ENCODE peak calls at places on chromosomes 2 and 18, in seven cellular contexts. One of them, this sample, is unnamed.

GRCh38 chr2:8248623-8248957 is 433.3 kb upstream of the ID2 start:
- DNase-seq in K562: no peak
- DNase-seq in A549: no peak
- DNase-seq in GM12878: no peak
- DNase-seq in sigmoid colon: no peak
- DNase-seq in transverse colon: no peak
- DNase-seq in H1: no peak
- DNase-seq in this sample: no peak

GRCh38 chr2:147449323-147450080 is 395.3 kb upstream of the ACVR2A start:
- DNase-seq in K562: no peak
- DNase-seq in A549: no peak
- DNase-seq in GM12878: no peak
- DNase-seq in sigmoid colon: no peak
- DNase-seq in transverse colon: no peak
- DNase-seq in H1: no peak
- DNase-seq in this sample: peak; percentile 55

GRCh38 chr2:45763256-45763655 is 111.8 kb downstream of the PRKCE start:
- DNase-seq in K562: no peak
- DNase-seq in A549: no peak
- DNase-seq in GM12878: no peak
- DNase-seq in sigmoid colon: no peak
- DNase-seq in transverse colon: no peak
- DNase-seq in H1: no peak
- DNase-seq in this sample: no peak

GRCh38 chr2:112728029-112728362 is 7.2 kb downstream of the NT5DC4 start:
- DNase-seq in K562: peak; percentile 46
- DNase-seq in A549: no peak
- DNase-seq in GM12878: no peak
- DNase-seq in sigmoid colon: no peak
- DNase-seq in transverse colon: no peak
- DNase-seq in H1: no peak
- DNase-seq in this sample: no peak

GRCh38 chr2:236551843-236552542 is 17.6 kb upstream of the ACKR3 start:
- DNase-seq in K562: no peak
- DNase-seq in A549: no peak
- DNase-seq in GM12878: peak; percentile 70
- DNase-seq in sigmoid colon: no peak
- DNase-seq in transverse colon: no peak
- DNase-seq in H1: no peak
- DNase-seq in this sample: no peak

GRCh38 chr2:33378551-33379220 is 97.8 kb upstream of the RASGRP3 start:
- DNase-seq in K562: no peak
- DNase-seq in A549: no peak
- DNase-seq in GM12878: no peak
- DNase-seq in sigmoid colon: no peak
- DNase-seq in transverse colon: no peak
- DNase-seq in H1: no peak
- DNase-seq in this sample: no peak

GRCh38 chr2:13193075-13193474 is 476.3 kb downstream of the TRIB2 start:
- DNase-seq in K562: no peak
- DNase-seq in A549: no peak
- DNase-seq in GM12878: no peak
- DNase-seq in sigmoid colon: no peak
- DNase-seq in transverse colon: no peak
- DNase-seq in H1: no peak
- DNase-seq in this sample: no peak

GRCh38 chr2:159683804-159684203 is 28.5 kb upstream of the MARCHF7 start:
- DNase-seq in K562: no peak
- DNase-seq in A549: no peak
- DNase-seq in GM12878: no peak
- DNase-seq in sigmoid colon: no peak
- DNase-seq in transverse colon: no peak
- DNase-seq in H1: no peak
- DNase-seq in this sample: no peak

GRCh38 chr18:48003426-48004349 is 73.2 kb upstream of the SMAD2 start:
- DNase-seq in K562: no peak
- DNase-seq in A549: peak; percentile 60
- DNase-seq in GM12878: no peak
- DNase-seq in sigmoid colon: no peak
- DNase-seq in transverse colon: peak; percentile 66
- DNase-seq in H1: no peak
- DNase-seq in this sample: no peak

GRCh38 chr2:8729939-8730338 is 48.1 kb downstream of the ID2 start:
- DNase-seq in K562: no peak
- DNase-seq in A549: no peak
- DNase-seq in GM12878: no peak
- DNase-seq in sigmoid colon: no peak
- DNase-seq in transverse colon: no peak
- DNase-seq in H1: no peak
- DNase-seq in this sample: no peak

GRCh38 chr2:25844089-25844488 is 34.2 kb downstream of the ASXL2 start:
- DNase-seq in K562: no peak
- DNase-seq in A549: no peak
- DNase-seq in GM12878: no peak
- DNase-seq in sigmoid colon: no peak
- DNase-seq in transverse colon: no peak
- DNase-seq in H1: no peak
- DNase-seq in this sample: no peak

GRCh38 chr18:615773-616172 is 19.0 kb downstream of the CLUL1 start:
- DNase-seq in K562: no peak
- DNase-seq in A549: no peak
- DNase-seq in GM12878: no peak
- DNase-seq in sigmoid colon: peak; percentile 66
- DNase-seq in transverse colon: no peak
- DNase-seq in H1: no peak
- DNase-seq in this sample: no peak

GRCh38 chr2:40556739-40557138 is 104.8 kb upstream of the SLC8A1 start:
- DNase-seq in K562: no peak
- DNase-seq in A549: no peak
- DNase-seq in GM12878: no peak
- DNase-seq in sigmoid colon: no peak
- DNase-seq in transverse colon: no peak
- DNase-seq in H1: no peak
- DNase-seq in this sample: no peak

GRCh38 chr18:49843778-49844625 is 30.7 kb upstream of the ACAA2 start:
- DNase-seq in K562: no peak
- DNase-seq in A549: no peak
- DNase-seq in GM12878: no peak
- DNase-seq in sigmoid colon: no peak
- DNase-seq in transverse colon: no peak
- DNase-seq in H1: no peak
- DNase-seq in this sample: no peak

GRCh38 chr2:161219213-161219612 is 59.0 kb downstream of the TANK start:
- DNase-seq in K562: no peak
- DNase-seq in A549: no peak
- DNase-seq in GM12878: no peak
- DNase-seq in sigmoid colon: no peak
- DNase-seq in transverse colon: no peak
- DNase-seq in H1: no peak
- DNase-seq in this sample: no peak

GRCh38 chr2:59734743-59735142 is 818.7 kb downstream of the BCL11A start:
- DNase-seq in K562: no peak
- DNase-seq in A549: no peak
- DNase-seq in GM12878: no peak
- DNase-seq in sigmoid colon: no peak
- DNase-seq in transverse colon: no peak
- DNase-seq in H1: no peak
- DNase-seq in this sample: no peak

GRCh38 chr2:3130889-3131635 is 246.6 kb downstream of the EIPR1 start:
- DNase-seq in K562: no peak
- DNase-seq in A549: no peak
- DNase-seq in GM12878: no peak
- DNase-seq in sigmoid colon: no peak
- DNase-seq in transverse colon: no peak
- DNase-seq in H1: no peak
- DNase-seq in this sample: no peak

GRCh38 chr2:239273280-239274234 is 127.3 kb downstream of the HDAC4 start:
- DNase-seq in K562: no peak
- DNase-seq in A549: no peak
- DNase-seq in GM12878: no peak
- DNase-seq in sigmoid colon: no peak
- DNase-seq in transverse colon: peak; percentile 25
- DNase-seq in H1: no peak
- DNase-seq in this sample: no peak

GRCh38 chr2:27992787-27993747 is 102.5 kb downstream of the BABAM2 start:
- DNase-seq in K562: no peak
- DNase-seq in A549: peak; percentile 68
- DNase-seq in GM12878: no peak
- DNase-seq in sigmoid colon: no peak
- DNase-seq in transverse colon: no peak
- DNase-seq in H1: no peak
- DNase-seq in this sample: no peak

GRCh38 chr2:190718652-190719526 is 70.0 kb downstream of the NAB1 start:
- DNase-seq in K562: no peak
- DNase-seq in A549: peak; percentile 55
- DNase-seq in GM12878: peak; percentile 68
- DNase-seq in sigmoid colon: no peak
- DNase-seq in transverse colon: peak; percentile 13
- DNase-seq in H1: peak; percentile 29
- DNase-seq in this sample: peak; percentile 19
- TF ChIP-seq EP300 in K562: no peak
- TF ChIP-seq EP300 in A549: no peak
- TF ChIP-seq EP300 in GM12878: peak; percentile 75
- TF ChIP-seq EP300 in sigmoid colon: no peak
- TF ChIP-seq EP300 in transverse colon: no peak
- TF ChIP-seq EP300 in H1: no peak
- TF ChIP-seq EP300 in this sample: no peak

GRCh38 chr2:233386382-233387041 is 32.2 kb downstream of the DGKD start:
- DNase-seq in K562: no peak
- DNase-seq in A549: peak; percentile 38
- DNase-seq in GM12878: no peak
- DNase-seq in sigmoid colon: no peak
- DNase-seq in transverse colon: no peak
- DNase-seq in H1: no peak
- DNase-seq in this sample: no peak

GRCh38 chr2:233389601-233390125 is 35.4 kb downstream of the DGKD start:
- DNase-seq in K562: no peak
- DNase-seq in A549: no peak
- DNase-seq in GM12878: no peak
- DNase-seq in sigmoid colon: no peak
- DNase-seq in transverse colon: no peak
- DNase-seq in H1: no peak
- DNase-seq in this sample: no peak

GRCh38 chr2:233387225-233387624 is 32.9 kb downstream of the DGKD start:
- DNase-seq in K562: no peak
- DNase-seq in A549: no peak
- DNase-seq in GM12878: no peak
- DNase-seq in sigmoid colon: peak; percentile 78
- DNase-seq in transverse colon: no peak
- DNase-seq in H1: no peak
- DNase-seq in this sample: no peak

GRCh38 chr2:233385489-233386044 is 31.3 kb downstream of the DGKD start:
- DNase-seq in K562: no peak
- DNase-seq in A549: no peak
- DNase-seq in GM12878: peak; percentile 63
- DNase-seq in sigmoid colon: no peak
- DNase-seq in transverse colon: no peak
- DNase-seq in H1: no peak
- DNase-seq in this sample: no peak

DNA sequence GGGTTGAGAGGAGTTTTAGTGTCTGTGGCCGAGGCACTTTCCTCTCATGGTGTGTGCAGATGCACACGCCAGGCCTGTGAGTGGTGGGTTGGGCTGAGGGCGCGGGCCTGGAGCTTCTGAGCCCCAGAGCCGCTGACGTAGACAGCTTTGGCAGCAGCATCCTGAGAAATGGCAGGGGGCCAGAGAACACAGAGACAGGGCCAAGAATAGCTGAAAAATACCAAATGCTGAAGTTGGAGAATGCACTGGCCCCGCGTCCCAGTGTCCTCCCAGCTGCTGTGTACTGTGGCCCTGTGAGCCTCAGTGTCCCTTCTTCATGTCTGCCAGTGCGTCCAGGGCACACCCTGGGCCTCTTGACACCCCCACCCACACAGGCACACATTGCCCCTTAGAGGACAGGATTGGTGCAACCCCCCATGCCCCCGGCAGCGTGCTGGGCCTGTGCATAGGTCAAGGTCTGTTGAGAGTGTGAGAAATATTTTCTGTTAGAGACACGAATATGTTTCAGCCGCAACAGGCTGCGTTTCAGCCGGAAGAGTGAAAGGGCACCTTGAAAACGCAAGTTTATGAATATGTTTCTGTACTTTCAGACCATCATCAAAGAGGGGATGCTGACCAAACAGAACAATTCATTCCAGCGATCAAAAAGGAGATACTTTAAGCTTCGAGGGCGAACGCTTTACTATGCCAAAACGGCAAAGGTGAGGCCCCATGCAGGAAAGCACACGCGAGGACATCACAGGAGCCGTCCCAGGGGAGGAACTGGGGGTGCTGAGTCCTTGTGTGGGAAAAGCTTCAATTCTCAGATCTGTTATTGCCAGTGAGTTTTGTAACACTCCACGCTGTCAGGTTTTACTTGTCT is 33.6 kb downstream of the DGKD start:
- DNase-seq in K562: no peak
- DNase-seq in A549: peak; percentile 66
- DNase-seq in GM12878: no peak
- DNase-seq in sigmoid colon: peak; percentile 97
- DNase-seq in transverse colon: peak; percentile 75
- DNase-seq in H1: no peak
- DNase-seq in this sample: peak; percentile 97
- TF ChIP-seq POLR2A in K562: no peak
- TF ChIP-seq POLR2A in A549: no peak
- TF ChIP-seq POLR2A in GM12878: no peak
- TF ChIP-seq POLR2A in sigmoid colon: peak; percentile 53
- TF ChIP-seq POLR2A in transverse colon: no peak
- TF ChIP-seq POLR2A in H1: no peak
- TF ChIP-seq POLR2A in this sample: no peak

DNA sequence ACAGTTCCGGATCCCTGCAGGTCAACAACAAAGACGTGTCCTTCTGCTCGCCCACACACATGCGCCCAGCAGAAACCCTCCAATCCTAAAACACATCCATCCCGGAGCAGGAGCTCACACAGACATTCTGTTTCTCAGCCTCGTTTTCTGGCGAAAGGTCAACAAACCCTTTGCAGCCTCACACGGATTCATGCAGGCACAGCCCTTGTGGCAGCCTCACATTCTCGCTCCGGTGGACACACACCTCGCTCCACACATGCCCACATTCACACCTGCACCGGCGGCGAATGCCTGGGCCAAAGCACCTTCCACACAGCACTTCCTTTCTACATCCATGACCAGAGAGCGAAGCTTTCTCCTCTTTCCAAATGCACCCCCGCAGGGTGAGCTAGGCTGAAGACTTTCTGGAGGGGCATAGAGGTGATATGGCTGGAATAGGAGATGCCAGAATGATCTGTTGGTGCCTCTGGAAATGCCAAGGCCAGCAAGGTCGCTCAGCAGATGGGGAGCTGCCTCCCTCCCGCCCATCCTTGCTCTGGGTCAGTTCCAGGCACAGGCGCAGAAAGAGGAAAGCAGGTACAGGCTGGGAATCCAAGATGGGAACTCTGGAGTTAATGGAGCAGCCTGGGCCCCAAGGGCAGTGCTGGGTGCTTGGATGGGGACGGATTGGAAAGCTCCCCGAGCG is 88.8 kb downstream of the CELF4 start:
- DNase-seq in K562: no peak
- DNase-seq in A549: no peak
- DNase-seq in GM12878: no peak
- DNase-seq in sigmoid colon: no peak
- DNase-seq in transverse colon: no peak
- DNase-seq in H1: no peak
- DNase-seq in this sample: no peak
- TF ChIP-seq CTCF in K562: no peak
- TF ChIP-seq CTCF in A549: no peak
- TF ChIP-seq CTCF in GM12878: no peak
- TF ChIP-seq CTCF in sigmoid colon: no peak
- TF ChIP-seq CTCF in transverse colon: no peak
- TF ChIP-seq CTCF in H1: no peak
- TF ChIP-seq CTCF in this sample: no peak

GRCh38 chr18:32478818-32479217 is 8.1 kb upstream of the GAREM1 start:
- DNase-seq in K562: no peak
- DNase-seq in A549: no peak
- DNase-seq in GM12878: no peak
- DNase-seq in sigmoid colon: no peak
- DNase-seq in transverse colon: no peak
- DNase-seq in H1: no peak
- DNase-seq in this sample: no peak
- TF ChIP-seq EP300 in K562: no peak
- TF ChIP-seq EP300 in A549: no peak
- TF ChIP-seq EP300 in GM12878: no peak
- TF ChIP-seq EP300 in sigmoid colon: no peak
- TF ChIP-seq EP300 in transverse colon: no peak
- TF ChIP-seq EP300 in H1: no peak
- TF ChIP-seq EP300 in this sample: no peak